ENCODE peak calls at places on chromosomes 1 and 21, in nine cellular contexts. C is iPS-NIHi11; R is CD8-positive, alpha-beta memory T cell; N is KG1; W is retina; X is CD4-positive, CD25-positive, alpha-beta regulatory T cell; D is GF-D8; Y is T-helper 22 cell; P is activated gamma-delta T cell treated with anti-CD3 and anti-CD28 coated beads, Interleukin-2, amount 50 U/mL, for 16 hours. U is an unnamed sample.

GRCh38 chr1:1527092-1527816 is 13.2 kb downstream of the TMEM240 start:
- DNase-seq in Y (no peak), P (no peak), W (no peak), N (no peak), X (no peak), C (peak), D (no peak), R (no peak), U (no peak)

GRCh38 chr1:44594871-44595735 is 79.2 kb downstream of the TMEM53 start:
- DNase-seq in X (peak), N (peak), R (peak), Y (peak), D (peak), W (peak), C (peak), P (peak), U (peak)

GRCh38 chr1:43532716-43533115 is 2.0 kb downstream of the PTPRF start:
- DNase-seq in C (no peak), D (no peak), X (no peak), P (no peak), Y (no peak), N (no peak), R (no peak), W (no peak), U (peak)

GRCh38 chr1:179230251-179230650 is 774 bp upstream of the ABL2 start:
- DNase-seq in R (no peak), X (no peak), D (no peak), P (no peak), N (no peak), Y (no peak), C (no peak), W (no peak), U (no peak)

GRCh38 chr1:23010734-23011449 is 4.8 kb downstream of the TEX46 start:
- DNase-seq in W (no peak), N (no peak), Y (no peak), R (no peak), X (no peak), P (no peak), C (no peak), D (no peak), U (no peak)

GRCh38 chr21:46180778-46181391 is 3.4 kb downstream of the SPATC1L start:
- DNase-seq in P (no peak), R (no peak), X (no peak), N (no peak), W (no peak), C (no peak), Y (no peak), D (no peak), U (no peak)

GRCh38 chr1:158002630-158003408 is 9.4 kb downstream of the KIRREL1 start:
- DNase-seq in X (no peak), D (no peak), W (peak), C (peak), Y (no peak), N (no peak), P (no peak), R (no peak), U (peak)

GRCh38 chr1:39632491-39633417 is 6.7 kb downstream of the HEYL start:
- DNase-seq in N (no peak), P (no peak), D (no peak), X (no peak), W (peak), Y (no peak), C (peak), R (no peak), U (peak)

GRCh38 chr1:233865902-233866301 is 38.6 kb upstream of the SLC35F3 start:
- DNase-seq in P (no peak), W (no peak), D (no peak), R (no peak), C (no peak), X (no peak), Y (no peak), N (no peak), U (no peak)

GRCh38 chr21:31334648-31335121 is 9.4 kb downstream of the TIAM1 start:
- DNase-seq in C (no peak), P (no peak), W (peak), X (no peak), Y (no peak), D (no peak), R (no peak), N (no peak), U (no peak)

GRCh38 chr1:163747261-163747660 is 425.5 kb downstream of the NUF2 start:
- DNase-seq in Y (no peak), P (no peak), W (no peak), N (no peak), X (no peak), R (no peak), C (no peak), D (no peak), U (no peak)

GRCh38 chr1:23692308-23692871 is 784 bp downstream of the RPL11 start:
- DNase-seq in C (no peak), W (no peak), N (no peak), P (no peak), X (no peak), D (no peak), R (no peak), Y (no peak), U (peak)

GRCh38 chr1:246577720-246578106 is 11.5 kb downstream of the CNST start:
- DNase-seq in D (peak), W (no peak), N (peak), Y (no peak), X (no peak), C (no peak), P (no peak), R (no peak), U (no peak)

GRCh38 chr1:39508857-39509305 is 17.4 kb downstream of the BMP8A start:
- DNase-seq in P (no peak), W (no peak), R (no peak), D (no peak), N (no peak), Y (no peak), C (no peak), X (no peak), U (no peak)

GRCh38 chr1:11781298-11781697 is 19.3 kb downstream of the C1orf167 start:
- DNase-seq in R (no peak), D (no peak), Y (no peak), X (no peak), W (no peak), P (no peak), C (no peak), N (no peak), U (no peak)

GRCh38 chr1:15916417-15916816 is 59.5 kb downstream of the ZBTB17 start:
- DNase-seq in D (no peak), N (no peak), W (no peak), X (no peak), C (no peak), Y (no peak), P (no peak), R (no peak), U (no peak)

GRCh38 chr1:27111771-27112573 is 43.0 kb downstream of the SLC9A1 start:
- DNase-seq in D (peak), X (peak), Y (peak), N (peak), W (peak), R (peak), P (peak), C (peak), U (peak)

GRCh38 chr1:212259693-212260480 is 25.3 kb upstream of the PPP2R5A start:
- DNase-seq in X (no peak), D (no peak), W (no peak), P (no peak), R (no peak), C (no peak), N (no peak), Y (no peak), U (no peak)

GRCh38 chr1:242544071-242544470 is 19.6 kb upstream of the PLD5 start:
- DNase-seq in W (no peak), R (no peak), P (no peak), X (no peak), Y (no peak), D (no peak), N (no peak), C (no peak), U (no peak)